ENCODE peak calls at places on chromosomes 13 and 19, in eight cellular contexts. M, I, H, K, T, N, R and Y are unnamed samples. For H3K27me3, the result is how much of the 10 kb centered on the place peaks cover.

GRCh38 chr19:18418725-18419194 is 438 bp upstream of the SSBP4 start:
- DNase-seq in M (no peak), I (no peak), H (no peak), K (no peak), T (no peak), N (no peak), R (peak), Y (no peak)

GRCh38 chr19:29515233-29515619 is 10.6 kb upstream of the VSTM2B start:
- DNase-seq in M (no peak), I (no peak), H (no peak), K (no peak), T (no peak), N (no peak), R (no peak), Y (no peak)

GRCh38 chr13:110887955-110888333 is 26.9 kb downstream of the ANKRD10 start:
- DNase-seq in M (no peak), I (no peak), H (no peak), K (no peak), T (no peak), N (no peak), R (no peak), Y (no peak)

GRCh38 chr19:45597425-45598111 is 4.4 kb downstream of the GPR4 start:
- DNase-seq in M (no peak), I (no peak), H (no peak), K (no peak), T (no peak), N (no peak), R (no peak), Y (no peak)

GRCh38 chr13:23856008-23856750 is 33.0 kb downstream of the MIPEP start:
- DNase-seq in M (no peak), I (no peak), H (no peak), K (no peak), T (no peak), N (no peak), R (no peak), Y (no peak)

GRCh38 chr19:996051-996838 is 4.0 kb upstream of the GRIN3B start:
- DNase-seq in M (no peak), I (peak), H (peak), K (peak), T (peak), N (peak), R (no peak), Y (peak)

GRCh38 chr19:47423203-47423882 is 4.0 kb upstream of the MEIS3 start:
- DNase-seq in M (no peak), I (no peak), H (no peak), K (no peak), T (no peak), N (no peak), R (no peak), Y (no peak)

GRCh38 chr13:59677966-59678814 is 485.5 kb downstream of the DIAPH3 start:
- DNase-seq in M (peak), I (no peak), H (peak), K (peak), T (peak), N (no peak), R (no peak), Y (peak)

GRCh38 chr13:60439201-60439600 is 42.2 kb downstream of the TDRD3 start:
- DNase-seq in M (no peak), I (no peak), H (no peak), K (no peak), T (no peak), N (no peak), R (no peak), Y (no peak)

GRCh38 chr19:30023330-30023729 is 81.3 kb downstream of the URI1 start:
- DNase-seq in M (no peak), I (no peak), H (no peak), K (no peak), T (no peak), N (no peak), R (no peak), Y (no peak)

GRCh38 chr19:45444318-45445041 is 20.8 kb upstream of the ERCC1 start:
- DNase-seq in M (no peak), I (peak), H (peak), K (peak), T (peak), N (peak), R (peak), Y (peak)

GRCh38 chr19:45469132-45469834 is 1.5 kb downstream of the FOSB start:
- DNase-seq in M (peak), I (peak), H (peak), K (peak), T (peak), N (peak), R (peak), Y (peak)

GRCh38 chr19:2774083-2774679 is 8.9 kb downstream of the SGTA start:
- DNase-seq in M (no peak), I (no peak), H (no peak), K (no peak), T (no peak), N (no peak), R (no peak), Y (no peak)

GRCh38 chr19:55304279-55304978 is 20.6 kb downstream of the BRSK1 start:
- DNase-seq in M (no peak), I (peak), H (peak), K (no peak), T (no peak), N (peak), R (peak), Y (peak)

GRCh38 chr13:20702945-20703784 is at the start of gene IL17D:
- DNase-seq in M (no peak), I (no peak), H (peak), K (peak), T (no peak), N (no peak), R (no peak), Y (peak)

GRCh38 chr19:13961826-13962737 is 9.8 kb downstream of the DCAF15 start:
- DNase-seq in M (no peak), I (no peak), H (peak), K (peak), T (no peak), N (no peak), R (peak), Y (no peak)

GRCh38 chr13:30191491-30192100 is 115.8 kb downstream of the KATNAL1 start:
- DNase-seq in M (no peak), I (no peak), H (no peak), K (no peak), T (peak), N (no peak), R (no peak), Y (peak)

GRCh38 chr13:93411281-93411680 is 184.7 kb downstream of the GPC6 start:
- DNase-seq in M (no peak), I (no peak), H (peak), K (no peak), T (peak), N (no peak), R (no peak), Y (no peak)

GRCh38 chr13:45615501-45616101 is at the start of gene ERICH6B:
- DNase-seq in M (no peak), I (no peak), H (peak), K (peak), T (no peak), N (no peak), R (peak), Y (no peak)

GRCh38 chr13:62879071-62879470 is 1463.4 kb upstream of the PCDH20 start:
- DNase-seq in M (peak), I (no peak), H (peak), K (peak), T (peak), N (no peak), R (no peak), Y (no peak)

GRCh38 chr19:40119380-40119779 is 28.6 kb upstream of the ZNF780A start:
- DNase-seq in M (no peak), I (no peak), H (no peak), K (no peak), T (no peak), N (no peak), R (no peak), Y (no peak)

GRCh38 chr13:98959775-98960325 is 18.0 kb downstream of the DOCK9 start:
- DNase-seq in M (no peak), I (no peak), H (no peak), K (no peak), T (no peak), N (no peak), R (no peak), Y (no peak)

GRCh38 chr19:41373993-41374392 is 2.3 kb upstream of the TMEM91 start:
- DNase-seq in M (peak), I (peak), H (peak), K (peak), T (peak), N (peak), R (peak), Y (peak)

GRCh38 chr13:26026211-26026610 is 25.6 kb downstream of the SHISA2 start:
- DNase-seq in M (no peak), I (no peak), H (no peak), K (no peak), T (no peak), N (no peak), R (no peak), Y (no peak)

GRCh38 chr13:52827839-52828238 is 20.6 kb downstream of the PCDH8 start:
- DNase-seq in M (no peak), I (no peak), H (no peak), K (no peak), T (no peak), N (no peak), R (no peak), Y (no peak)

GRCh38 chr19:51735759-51736449 is 12.1 kb upstream of the HAS1 start:
- DNase-seq in M (no peak), I (peak), H (peak), K (no peak), T (peak), N (peak), R (peak), Y (no peak)

GRCh38 chr13:113398963-113399754 is 35.2 kb upstream of the GRTP1 start:
- DNase-seq in M (no peak), I (no peak), H (no peak), K (peak), T (peak), N (no peak), R (no peak), Y (no peak)

GRCh38 chr13:50130686-50131051 is 115.4 kb downstream of the KCNRG start:
- DNase-seq in M (no peak), I (peak), H (peak), K (peak), T (no peak), N (no peak), R (peak), Y (no peak)

GRCh38 chr13:31722684-31723083 is 16.6 kb upstream of the RXFP2 start:
- DNase-seq in M (no peak), I (no peak), H (peak), K (peak), T (no peak), N (no peak), R (no peak), Y (no peak)

GRCh38 chr13:25771208-25771607 is 280.6 kb downstream of the SHISA2 start:
- DNase-seq in M (no peak), I (no peak), H (no peak), K (no peak), T (peak), N (no peak), R (no peak), Y (peak)

DNA sequence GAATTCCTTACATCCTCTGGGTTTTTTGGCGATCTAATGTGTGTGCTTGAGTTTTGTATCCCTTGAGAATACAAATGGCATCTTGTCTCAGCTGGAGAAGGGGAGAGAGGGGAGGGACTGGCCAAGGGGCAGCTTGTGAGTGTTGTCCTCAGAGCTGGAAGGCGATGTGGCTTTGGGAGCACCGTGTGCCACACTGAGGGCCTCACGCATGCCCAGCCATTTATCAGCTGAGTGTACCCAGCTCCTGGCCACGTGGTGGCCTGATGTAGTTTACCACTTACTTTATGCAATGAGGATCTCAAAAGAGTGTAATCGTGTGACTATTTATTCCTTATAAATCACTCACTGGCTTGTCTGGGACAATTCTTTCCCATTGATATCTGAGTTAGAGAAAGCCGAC is 53.8 kb upstream of the MTIF3 start:
- DNase-seq in M (no peak), I (no peak), H (no peak), K (no peak), T (no peak), N (no peak), R (no peak), Y (no peak)
- H3K27me3 ChIP-seq in M (under half), I (under half), H (under half), K (under half), T (under half), N (under half), R (under half), Y (under half)

GRCh38 chr19:35398570-35398969 is 27.7 kb downstream of the GPR42 start:
- DNase-seq in M (no peak), I (no peak), H (no peak), K (no peak), T (no peak), N (no peak), R (no peak), Y (no peak)
- H3K27me3 ChIP-seq in M (under half), I (under half), H (under half), K (under half), T (under half), N (under half), R (under half), Y (under half)

GRCh38 chr19:16908759-16909158 is 20.0 kb downstream of the F2RL3 start:
- DNase-seq in M (no peak), I (no peak), H (no peak), K (no peak), T (no peak), N (no peak), R (no peak), Y (no peak)
- H3K27me3 ChIP-seq in M (under half), I (under half), H (under half), K (under half), T (under half), N (under half), R (under half), Y (under half)

GRCh38 chr19:6667114-6667627 is 2.8 kb downstream of the TNFSF14 start:
- DNase-seq in M (no peak), I (peak), H (no peak), K (no peak), T (no peak), N (no peak), R (no peak), Y (no peak)
- H3K27me3 ChIP-seq in M (under half), I (under half), H (under half), K (under half), T (under half), N (under half), R (under half), Y (under half)

GRCh38 chr19:10516671-10517286 is 468 bp downstream of the S1PR5 start:
- DNase-seq in M (no peak), I (no peak), H (no peak), K (peak), T (no peak), N (no peak), R (no peak), Y (peak)
- H3K27me3 ChIP-seq in M (half or more), I (under half), H (half or more), K (under half), T (half or more), N (under half), R (under half), Y (under half)

DNA sequence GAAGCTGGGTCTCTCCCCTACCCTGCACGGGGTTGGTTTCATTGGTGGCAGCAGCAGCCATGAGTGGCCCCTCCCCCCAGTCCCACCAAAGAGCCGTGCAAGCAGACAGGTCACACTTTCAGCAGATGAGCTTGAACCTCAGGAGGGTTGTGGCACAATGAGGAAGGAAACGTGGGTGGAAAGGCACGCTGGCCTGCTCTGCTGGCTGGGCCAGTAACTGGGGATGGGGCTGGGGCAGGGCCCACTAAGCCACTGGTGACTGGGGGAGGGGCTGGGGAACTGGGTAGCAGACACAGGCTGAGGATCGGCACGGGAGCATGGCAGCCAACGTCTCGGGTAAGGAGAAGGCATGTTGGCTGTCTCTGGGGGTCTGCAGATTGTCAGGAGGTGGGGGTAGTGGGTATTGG is at the start of gene P2RY11:
- DNase-seq in M (no peak), I (no peak), H (no peak), K (no peak), T (no peak), N (no peak), R (peak), Y (no peak)
- H3K27me3 ChIP-seq in M (under half), I (under half), H (under half), K (under half), T (under half), N (under half), R (under half), Y (under half)